ENCODE peak calls at places on chromosomes 16 and 17, in five cellular contexts. One of them, this sample, is unnamed. For H3K4me1, the result is how much of the 10 kb centered on the place peaks cover.

GRCh38 chr16:3689731-3690130 is 27.6 kb downstream of the TRAP1 start:
- DNase-seq in NT2/D1: no peak
- DNase-seq in CD4-positive, alpha-beta memory T cell: no peak
- DNase-seq in breast epithelium: no peak
- DNase-seq in stomach: no peak
- DNase-seq in this sample: no peak

GRCh38 chr16:1503110-1503955 is 10.2 kb downstream of the TELO2 start:
- DNase-seq in breast epithelium: no peak
- DNase-seq in CD4-positive, alpha-beta memory T cell: no peak
- DNase-seq in NT2/D1: no peak
- DNase-seq in stomach: no peak
- DNase-seq in this sample: no peak

GRCh38 chr17:81060416-81060815 is 25.5 kb downstream of the BAIAP2 start:
- DNase-seq in CD4-positive, alpha-beta memory T cell: no peak
- DNase-seq in stomach: no peak
- DNase-seq in breast epithelium: no peak
- DNase-seq in NT2/D1: no peak
- DNase-seq in this sample: no peak

GRCh38 chr16:1917665-1918111 is 527 bp downstream of the HS3ST6 start:
- DNase-seq in CD4-positive, alpha-beta memory T cell: no peak
- DNase-seq in breast epithelium: no peak
- DNase-seq in NT2/D1: no peak
- DNase-seq in stomach: no peak
- DNase-seq in this sample: no peak

GRCh38 chr16:75114946-75115825 is 1.4 kb downstream of the LDHD start:
- DNase-seq in stomach: no peak
- DNase-seq in NT2/D1: no peak
- DNase-seq in breast epithelium: no peak
- DNase-seq in CD4-positive, alpha-beta memory T cell: no peak
- DNase-seq in this sample: no peak

GRCh38 chr16:28181557-28181914 is 30.2 kb downstream of the XPO6 start:
- DNase-seq in stomach: peak
- DNase-seq in breast epithelium: no peak
- DNase-seq in NT2/D1: peak
- DNase-seq in CD4-positive, alpha-beta memory T cell: no peak
- DNase-seq in this sample: no peak

GRCh38 chr16:48576927-48577326 is 33.1 kb downstream of the N4BP1 start:
- DNase-seq in CD4-positive, alpha-beta memory T cell: no peak
- DNase-seq in NT2/D1: no peak
- DNase-seq in breast epithelium: no peak
- DNase-seq in stomach: no peak
- DNase-seq in this sample: no peak

GRCh38 chr16:54407596-54407995 is 121.0 kb upstream of the IRX3 start:
- DNase-seq in stomach: no peak
- DNase-seq in NT2/D1: no peak
- DNase-seq in CD4-positive, alpha-beta memory T cell: no peak
- DNase-seq in breast epithelium: no peak
- DNase-seq in this sample: no peak

GRCh38 chr17:8859029-8859803 is 8.3 kb downstream of the PIK3R6 start:
- DNase-seq in NT2/D1: no peak
- DNase-seq in stomach: no peak
- DNase-seq in CD4-positive, alpha-beta memory T cell: no peak
- DNase-seq in breast epithelium: no peak
- DNase-seq in this sample: no peak

GRCh38 chr17:66542967-66543525 is 240.6 kb downstream of the PRKCA start:
- DNase-seq in CD4-positive, alpha-beta memory T cell: no peak
- DNase-seq in NT2/D1: no peak
- DNase-seq in breast epithelium: no peak
- DNase-seq in stomach: no peak
- DNase-seq in this sample: no peak
- H3K4me3 ChIP-seq in CD4-positive, alpha-beta memory T cell: no peak
- H3K4me3 ChIP-seq in NT2/D1: no peak
- H3K4me3 ChIP-seq in breast epithelium: no peak
- H3K4me3 ChIP-seq in stomach: no peak
- H3K4me3 ChIP-seq in this sample: no peak

GRCh38 chr16:68451656-68452055 is 3.3 kb upstream of the SMPD3 start:
- DNase-seq in breast epithelium: no peak
- DNase-seq in NT2/D1: no peak
- DNase-seq in stomach: no peak
- DNase-seq in CD4-positive, alpha-beta memory T cell: no peak
- DNase-seq in this sample: no peak
- H3K4me1 ChIP-seq in breast epithelium: under half
- H3K4me1 ChIP-seq in NT2/D1: under half
- H3K4me1 ChIP-seq in stomach: under half
- H3K4me1 ChIP-seq in CD4-positive, alpha-beta memory T cell: under half
- H3K4me1 ChIP-seq in this sample: under half

GRCh38 chr17:28743243-28744103 is at the start of gene TRAF4:
- DNase-seq in breast epithelium: peak
- DNase-seq in CD4-positive, alpha-beta memory T cell: peak
- DNase-seq in stomach: peak
- DNase-seq in NT2/D1: peak
- DNase-seq in this sample: peak

GRCh38 chr17:28738680-28739384 is 5.0 kb upstream of the TRAF4 start:
- DNase-seq in breast epithelium: no peak
- DNase-seq in NT2/D1: no peak
- DNase-seq in stomach: no peak
- DNase-seq in CD4-positive, alpha-beta memory T cell: peak
- DNase-seq in this sample: no peak

GRCh38 chr17:28740406-28741357 is 3.1 kb upstream of the TRAF4 start:
- DNase-seq in NT2/D1: no peak
- DNase-seq in breast epithelium: no peak
- DNase-seq in CD4-positive, alpha-beta memory T cell: no peak
- DNase-seq in stomach: no peak
- DNase-seq in this sample: peak

GRCh38 chr17:28744104-28744801 is 442 bp downstream of the TRAF4 start:
- DNase-seq in breast epithelium: no peak
- DNase-seq in CD4-positive, alpha-beta memory T cell: peak
- DNase-seq in NT2/D1: no peak
- DNase-seq in stomach: peak
- DNase-seq in this sample: peak

GRCh38 chr17:28741358-28742349 is 2.2 kb upstream of the TRAF4 start:
- DNase-seq in breast epithelium: no peak
- DNase-seq in stomach: no peak
- DNase-seq in NT2/D1: no peak
- DNase-seq in CD4-positive, alpha-beta memory T cell: no peak
- DNase-seq in this sample: no peak
- H3K4me3 ChIP-seq in breast epithelium: no peak
- H3K4me3 ChIP-seq in stomach: no peak
- H3K4me3 ChIP-seq in NT2/D1: no peak
- H3K4me3 ChIP-seq in CD4-positive, alpha-beta memory T cell: no peak
- H3K4me3 ChIP-seq in this sample: no peak

GRCh38 chr16:86581458-86581857 is 3.1 kb downstream of the FOXL1 start:
- DNase-seq in CD4-positive, alpha-beta memory T cell: no peak
- DNase-seq in stomach: no peak
- DNase-seq in NT2/D1: no peak
- DNase-seq in breast epithelium: no peak
- DNase-seq in this sample: no peak
- H3K4me1 ChIP-seq in CD4-positive, alpha-beta memory T cell: under half
- H3K4me1 ChIP-seq in stomach: under half
- H3K4me1 ChIP-seq in NT2/D1: under half
- H3K4me1 ChIP-seq in breast epithelium: under half
- H3K4me1 ChIP-seq in this sample: under half

GRCh38 chr16:85334718-85335583 is 222.7 kb upstream of the CIBAR2 start:
- DNase-seq in NT2/D1: peak
- DNase-seq in CD4-positive, alpha-beta memory T cell: peak
- DNase-seq in breast epithelium: no peak
- DNase-seq in stomach: peak
- DNase-seq in this sample: no peak
- H3K4me3 ChIP-seq in NT2/D1: peak
- H3K4me3 ChIP-seq in CD4-positive, alpha-beta memory T cell: no peak
- H3K4me3 ChIP-seq in breast epithelium: no peak
- H3K4me3 ChIP-seq in stomach: no peak
- H3K4me3 ChIP-seq in this sample: no peak

DNA sequence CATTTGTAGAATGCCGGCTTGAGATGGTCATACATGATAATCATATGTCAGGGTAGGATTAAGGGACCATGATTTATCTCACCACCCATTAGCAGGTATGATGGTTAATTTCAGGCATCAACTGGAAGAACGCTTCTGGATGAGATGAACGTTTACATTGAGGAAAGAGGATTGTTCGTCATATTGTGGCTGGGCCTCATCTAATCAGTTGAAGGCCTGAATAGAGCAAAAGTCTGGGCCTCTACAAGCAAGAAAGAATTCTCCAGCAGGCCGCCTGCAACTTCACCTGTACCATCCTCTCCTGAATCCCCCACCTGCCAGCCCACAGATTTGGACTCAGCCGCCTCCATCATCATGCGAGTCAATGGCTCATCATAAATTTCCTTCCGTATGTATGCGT is 30.6 kb upstream of the XYLT1 start:
- DNase-seq in breast epithelium: no peak
- DNase-seq in NT2/D1: no peak
- DNase-seq in stomach: no peak
- DNase-seq in CD4-positive, alpha-beta memory T cell: no peak
- DNase-seq in this sample: no peak
- H3K4me1 ChIP-seq in breast epithelium: under half
- H3K4me1 ChIP-seq in NT2/D1: under half
- H3K4me1 ChIP-seq in stomach: under half
- H3K4me1 ChIP-seq in CD4-positive, alpha-beta memory T cell: under half
- H3K4me1 ChIP-seq in this sample: under half

GRCh38 chr17:74244543-74244942 is 29.5 kb upstream of the DNAI2 start:
- DNase-seq in stomach: peak
- DNase-seq in NT2/D1: no peak
- DNase-seq in breast epithelium: no peak
- DNase-seq in CD4-positive, alpha-beta memory T cell: no peak
- DNase-seq in this sample: no peak

GRCh38 chr17:74243013-74243755 is 29.8 kb downstream of the TTYH2 start:
- DNase-seq in NT2/D1: no peak
- DNase-seq in CD4-positive, alpha-beta memory T cell: no peak
- DNase-seq in stomach: peak
- DNase-seq in breast epithelium: no peak
- DNase-seq in this sample: no peak

GRCh38 chr17:74244128-74244527 is 29.9 kb upstream of the DNAI2 start:
- DNase-seq in stomach: no peak
- DNase-seq in breast epithelium: no peak
- DNase-seq in NT2/D1: no peak
- DNase-seq in CD4-positive, alpha-beta memory T cell: no peak
- DNase-seq in this sample: no peak

GRCh38 chr17:74245818-74246204 is 28.2 kb upstream of the DNAI2 start:
- DNase-seq in NT2/D1: no peak
- DNase-seq in breast epithelium: no peak
- DNase-seq in CD4-positive, alpha-beta memory T cell: no peak
- DNase-seq in stomach: no peak
- DNase-seq in this sample: no peak

DNA sequence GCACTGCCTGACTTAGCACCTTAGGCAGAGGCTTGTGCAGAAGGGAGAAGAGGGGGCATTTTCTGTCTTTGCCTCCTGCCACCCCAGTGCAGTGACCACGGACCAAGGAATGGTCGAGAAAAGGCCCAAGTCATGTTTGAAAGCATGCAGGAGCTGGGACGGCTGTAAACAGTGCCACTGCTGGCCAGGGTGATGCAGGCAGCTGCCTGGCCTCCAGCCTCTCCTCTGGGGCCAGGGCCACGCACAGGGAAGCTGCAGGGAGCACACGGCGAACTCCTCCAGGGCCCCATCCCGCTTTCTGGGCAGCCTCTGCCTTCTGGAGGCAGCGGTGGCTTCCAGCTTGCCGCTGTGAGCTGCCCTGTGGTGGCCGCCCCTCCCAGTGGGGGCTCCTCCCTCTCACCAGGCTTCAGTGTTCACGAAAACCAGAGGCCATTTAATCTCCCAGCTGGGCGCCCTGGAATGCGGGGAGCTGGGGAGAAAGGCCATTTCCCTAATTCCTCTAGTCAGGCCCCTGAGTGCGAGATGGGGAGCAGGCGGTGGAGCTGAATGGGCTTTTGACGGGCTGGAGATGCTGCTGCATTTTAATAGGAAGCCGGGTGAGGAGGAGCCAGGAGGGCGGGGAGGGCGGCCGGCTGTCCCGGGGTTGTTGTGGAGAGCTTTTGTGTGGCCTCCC is 28.8 kb upstream of the DNAI2 start:
- DNase-seq in CD4-positive, alpha-beta memory T cell: no peak
- DNase-seq in stomach: no peak
- DNase-seq in breast epithelium: no peak
- DNase-seq in NT2/D1: peak
- DNase-seq in this sample: no peak
- H3K4me3 ChIP-seq in CD4-positive, alpha-beta memory T cell: no peak
- H3K4me3 ChIP-seq in stomach: no peak
- H3K4me3 ChIP-seq in breast epithelium: no peak
- H3K4me3 ChIP-seq in NT2/D1: no peak
- H3K4me3 ChIP-seq in this sample: no peak

DNA sequence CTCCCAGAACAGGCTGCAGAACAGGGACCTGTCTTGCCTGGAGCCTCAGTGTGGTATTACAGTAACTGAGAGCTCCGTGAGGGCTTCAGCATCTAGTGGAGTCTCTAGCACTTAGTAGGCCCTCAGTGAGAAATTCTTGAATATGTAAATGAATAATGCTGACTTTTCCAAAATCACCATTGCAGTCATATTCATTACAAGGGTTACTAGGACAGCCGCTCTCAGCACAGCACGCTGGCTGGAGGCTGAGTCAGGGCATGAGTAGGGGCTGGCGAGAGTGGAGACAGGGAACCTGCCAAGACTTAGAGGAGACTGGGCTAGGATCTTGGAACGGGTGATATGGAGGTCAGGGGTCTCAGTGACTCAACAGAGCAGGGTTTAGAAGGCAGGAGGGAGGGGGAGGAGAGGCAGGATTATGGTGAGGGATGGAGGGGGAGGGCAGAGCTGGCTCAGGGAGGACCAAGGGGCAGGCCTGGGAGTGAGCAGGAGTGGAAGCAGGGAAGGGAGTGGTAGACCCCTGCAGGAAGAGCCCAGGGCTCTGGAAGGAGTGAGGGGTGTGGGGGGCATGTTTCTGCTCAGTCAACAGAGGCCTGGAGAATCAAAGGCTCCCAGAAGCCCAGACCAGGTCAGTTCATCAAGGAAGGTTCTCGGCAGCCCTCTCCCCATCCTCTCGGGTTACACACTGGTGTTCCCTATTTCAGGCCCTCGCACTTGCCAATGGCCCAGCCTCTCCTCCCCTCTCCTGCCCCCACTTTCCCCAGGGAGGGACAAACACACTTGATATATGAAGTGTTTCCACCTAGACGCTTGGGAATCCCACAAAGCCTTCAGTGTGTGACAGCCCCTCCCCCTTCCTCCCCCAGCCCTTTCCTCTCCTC is 42.3 kb downstream of the FZD2 start:
- DNase-seq in NT2/D1: peak
- DNase-seq in stomach: peak
- DNase-seq in breast epithelium: no peak
- DNase-seq in CD4-positive, alpha-beta memory T cell: no peak
- DNase-seq in this sample: no peak
- H3K4me1 ChIP-seq in NT2/D1: under half
- H3K4me1 ChIP-seq in stomach: under half
- H3K4me1 ChIP-seq in breast epithelium: under half
- H3K4me1 ChIP-seq in CD4-positive, alpha-beta memory T cell: under half
- H3K4me1 ChIP-seq in this sample: under half

This sample was measured in psoas muscle.